ENCODE peak calls at places on chromosomes 5 and 9, in five cellular contexts. G, R, B, M and D are unnamed samples.

GRCh38 chr5:114055810-114056476 is 305.9 kb upstream of the KCNN2 start:
- DNase-seq in M (no peak), G (no peak), B (no peak), R (peak; percentile 79), D (no peak)

GRCh38 chr9:129719135-129719534 is 33.7 kb downstream of the PTGES start:
- DNase-seq in R (peak; percentile 83), M (no peak), B (no peak), G (no peak), D (no peak)

GRCh38 chr9:137278061-137278912 is 761 bp downstream of the TOR4A start:
- DNase-seq in B (peak; percentile 32), R (peak; percentile 84), G (no peak), M (no peak), D (no peak)

GRCh38 chr5:139565411-139566305 is 4.5 kb downstream of the UBE2D2 start:
- DNase-seq in G (no peak), B (peak; percentile 50), M (no peak), R (no peak), D (no peak)

GRCh38 chr5:115796656-115797055 is 19.8 kb downstream of the CDO1 start:
- DNase-seq in M (no peak), G (no peak), B (no peak), R (no peak), D (no peak)

GRCh38 chr9:124662561-124662960 is 108.5 kb downstream of the NR6A1 start:
- DNase-seq in G (no peak), R (no peak), B (no peak), M (no peak), D (no peak)

GRCh38 chr9:77194423-77194822 is 17.1 kb downstream of the VPS13A start:
- DNase-seq in R (no peak), G (no peak), B (no peak), M (no peak), D (no peak)

GRCh38 chr5:112616812-112617547 is 120.7 kb upstream of the APC start:
- DNase-seq in B (no peak), R (no peak), G (no peak), M (peak; percentile 59), D (no peak)

GRCh38 chr9:79329861-79330260 is 241.9 kb upstream of the TLE4 start:
- DNase-seq in B (no peak), M (no peak), R (no peak), G (no peak), D (no peak)

GRCh38 chr9:14343948-14344547 is 30.1 kb upstream of the NFIB start:
- DNase-seq in B (no peak), R (peak; percentile 68), G (peak; percentile 74), M (no peak), D (no peak)

GRCh38 chr5:72300590-72301339 is 19.3 kb downstream of the MRPS27 start:
- DNase-seq in R (no peak), M (no peak), G (no peak), B (no peak), D (no peak)

GRCh38 chr5:57194653-57195052 is 20.8 kb downstream of the GPBP1 start:
- DNase-seq in R (no peak), B (no peak), M (no peak), G (no peak), D (no peak)

GRCh38 chr5:106521701-106522100 is 1149.0 kb downstream of the EFNA5 start:
- DNase-seq in B (no peak), M (peak; percentile 16), G (no peak), R (no peak), D (peak; percentile 32)

GRCh38 chr5:174790906-174791305 is 66.5 kb downstream of the MSX2 start:
- DNase-seq in G (no peak), R (no peak), B (no peak), M (no peak), D (no peak)

GRCh38 chr5:80408976-80409926 is 1.4 kb downstream of the ZFYVE16 start:
- DNase-seq in M (no peak), G (no peak), R (no peak), B (no peak), D (no peak)

GRCh38 chr9:100150209-100150608 is 51.2 kb downstream of the INVS start:
- DNase-seq in R (no peak), G (no peak), M (no peak), B (no peak), D (no peak)

GRCh38 chr9:28166179-28166578 is 592.9 kb upstream of the C9orf72 start:
- DNase-seq in G (no peak), M (no peak), B (no peak), R (no peak), D (no peak)

GRCh38 chr5:16726538-16726946 is 109.7 kb upstream of the RETREG1 start:
- DNase-seq in R (no peak), B (no peak), G (no peak), M (peak; percentile 26), D (no peak)

GRCh38 chr9:83706703-83707517 is 848 bp downstream of the UBQLN1 start:
- DNase-seq in M (no peak), R (peak; percentile 89), G (no peak), B (peak; percentile 13), D (no peak)

GRCh38 chr5:90996089-90996488 is 387.0 kb downstream of the ARRDC3 start:
- DNase-seq in M (no peak), G (no peak), R (no peak), B (no peak), D (no peak)

GRCh38 chr9:113963017-113963620 is 87.0 kb downstream of the ZNF618 start:
- DNase-seq in B (no peak), G (no peak), M (peak; percentile 24), R (peak; percentile 86), D (peak; percentile 15)

GRCh38 chr5:63555874-63556273 is 406.4 kb downstream of the HTR1A start:
- DNase-seq in R (no peak), B (no peak), M (no peak), G (no peak), D (no peak)

GRCh38 chr5:16792278-16793275 is 143.5 kb downstream of the MYO10 start:
- DNase-seq in M (no peak), G (no peak), B (no peak), R (no peak), D (no peak)

GRCh38 chr9:70390922-70391321 is 23.5 kb downstream of the KLF9 start:
- DNase-seq in B (no peak), G (no peak), M (no peak), R (no peak), D (no peak)

GRCh38 chr5:157387683-157388093 is 72.3 kb upstream of the NIPAL4 start:
- DNase-seq in G (no peak), B (no peak), M (no peak), R (no peak), D (peak; percentile 78)

GRCh38 chr9:69173891-69174644 is at the start of gene TJP2:
- DNase-seq in G (peak; percentile 86), M (no peak), R (peak; percentile 88), B (no peak), D (peak; percentile 50)

GRCh38 chr5:157470616-157471015 is 10.6 kb downstream of the NIPAL4 start:
- DNase-seq in R (no peak), G (no peak), B (no peak), M (no peak), D (no peak)

GRCh38 chr9:130195638-130196037 is 23.4 kb downstream of the NCS1 start:
- DNase-seq in M (no peak), B (no peak), R (no peak), G (no peak), D (no peak)

GRCh38 chr5:102799017-102799416 is 43.9 kb downstream of the PAM start:
- DNase-seq in B (no peak), M (no peak), R (no peak), G (no peak), D (no peak)

GRCh38 chr9:122051401-122052346 is 41.4 kb downstream of the TTLL11 start:
- DNase-seq in R (no peak), B (no peak), M (no peak), G (no peak), D (no peak)

GRCh38 chr5:88829053-88829452 is 53.9 kb downstream of the MEF2C start:
- DNase-seq in M (no peak), B (no peak), G (no peak), R (no peak), D (no peak)

GRCh38 chr9:136133191-136133958 is 14.7 kb upstream of the TMEM250 start:
- DNase-seq in G (no peak), M (peak; percentile 45), R (peak; percentile 90), B (no peak), D (no peak)

GRCh38 chr5:90054612-90055011 is 354.9 kb downstream of the CETN3 start:
- DNase-seq in M (no peak), G (no peak), R (no peak), B (no peak), D (no peak)

GRCh38 chr5:134845335-134845851 is 375 bp upstream of the C5orf24 start:
- DNase-seq in B (no peak), G (no peak), M (no peak), R (no peak), D (no peak)

GRCh38 chr5:134003064-134003956 is 1.5 kb downstream of the VDAC1 start:
- DNase-seq in G (no peak), B (no peak), M (no peak), R (no peak), D (no peak)